ENCODE peak calls at places on chromosomes 12 and 14, in four cellular contexts. K is cardiac muscle cell; J is CD8-positive, alpha-beta T cell; O is ascending aorta. Q is an unnamed sample.

GRCh38 chr12:3018284-3019004 is 58.7 kb upstream of the TSPAN9 start:
- DNase-seq in J (no peak), K (no peak), O (no peak), Q (no peak)

GRCh38 chr14:68948686-68949085 is 30.4 kb downstream of the ACTN1 start:
- DNase-seq in K (no peak), O (no peak), J (peak), Q (no peak)

GRCh38 chr12:120234643-120235368 is 30.7 kb downstream of the PXN start:
- DNase-seq in J (no peak), O (peak), K (peak), Q (peak)

GRCh38 chr14:58882577-58883018 is 244.8 kb downstream of the DACT1 start:
- DNase-seq in O (no peak), J (no peak), K (peak), Q (peak)

GRCh38 chr14:62654641-62655040 is 390.6 kb downstream of the KCNH5 start:
- DNase-seq in K (peak), O (no peak), J (no peak), Q (peak)

GRCh38 chr14:104774453-104775072 is 21.0 kb downstream of the AKT1 start:
- DNase-seq in O (no peak), K (no peak), J (no peak), Q (no peak)

GRCh38 chr12:26701604-26702215 is 131.3 kb downstream of the ITPR2 start:
- DNase-seq in K (peak), J (no peak), O (no peak), Q (peak)

GRCh38 chr12:121648458-121649028 is 20.9 kb downstream of the MORN3 start:
- DNase-seq in O (no peak), J (no peak), K (no peak), Q (no peak)

GRCh38 chr12:115630133-115630532 is 647.4 kb downstream of the MED13L start:
- DNase-seq in O (no peak), J (no peak), K (no peak), Q (no peak)

GRCh38 chr14:104115691-104116543 is 22.5 kb upstream of the KIF26A start:
- DNase-seq in O (peak), K (no peak), J (no peak), Q (no peak)

GRCh38 chr14:33992274-33993050 is 41.6 kb upstream of the EGLN3 start:
- DNase-seq in O (no peak), K (no peak), J (no peak), Q (peak)

GRCh38 chr14:99542566-99542965 is 61.4 kb downstream of the CCNK start:
- DNase-seq in O (no peak), K (no peak), J (no peak), Q (no peak)

GRCh38 chr14:46574236-46574970 is 77.2 kb downstream of the RPL10L start:
- DNase-seq in J (no peak), O (no peak), K (peak), Q (no peak)

DNA sequence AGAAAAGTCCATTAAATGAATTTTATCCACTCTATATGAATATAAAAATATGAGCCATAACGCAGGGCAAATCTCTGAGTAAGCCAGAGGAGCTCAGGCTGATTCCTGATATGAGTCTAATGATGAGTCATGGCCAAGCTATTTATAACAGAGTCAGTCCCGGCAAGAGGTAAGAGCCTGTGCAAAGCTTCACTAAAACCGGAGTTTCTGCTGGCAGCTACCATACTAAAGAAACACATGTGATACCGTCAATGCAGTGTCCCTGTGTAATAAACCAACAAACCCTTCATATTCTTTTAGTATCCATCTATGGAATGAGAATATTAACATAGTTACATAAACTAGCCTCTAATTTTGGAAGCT is 319.4 kb downstream of the KCNC2 start:
- DNase-seq in J (no peak), O (no peak), K (peak), Q (peak)
- H3K4me3 ChIP-seq in J (no peak), O (no peak), K (no peak), Q (no peak)

DNA sequence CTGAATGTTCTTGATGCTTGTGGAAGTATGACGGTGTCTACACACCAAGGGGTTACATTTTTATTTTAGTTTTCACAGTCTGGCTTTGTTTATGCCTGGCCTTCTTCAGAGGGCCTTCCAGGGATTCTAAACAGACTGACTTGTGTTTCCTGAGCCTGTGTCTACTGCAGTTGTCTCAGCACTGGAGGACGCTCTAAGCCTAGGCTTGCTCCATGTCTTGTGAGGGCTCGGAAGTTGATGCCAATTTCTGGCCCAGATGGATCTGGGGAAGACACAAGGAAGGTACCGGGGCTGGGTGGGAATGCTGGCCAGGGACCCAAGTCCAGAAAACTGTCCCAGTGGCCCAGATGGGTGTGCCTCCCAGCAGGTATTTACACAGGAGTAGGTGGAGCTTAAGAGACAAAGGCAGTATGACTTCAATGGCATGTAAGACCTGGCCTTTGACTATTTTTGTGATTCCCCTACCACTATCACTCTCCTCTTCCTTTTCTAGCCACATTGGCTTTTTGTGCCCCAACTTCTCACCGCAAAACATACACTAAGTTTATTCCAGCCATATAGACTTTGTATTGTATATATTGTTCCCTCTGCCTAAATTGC is 56.9 kb downstream of the GPR137C start:
- DNase-seq in J (no peak), O (no peak), K (no peak), Q (no peak)
- TF ChIP-seq CTCF in J (no peak), O (no peak), K (no peak), Q (no peak)

GRCh38 chr14:94625353-94625635 is 13.1 kb downstream of the SERPINA3 start:
- DNase-seq in O (no peak), K (no peak), J (no peak), Q (no peak)
- H3K4me3 ChIP-seq in O (no peak), K (no peak), J (no peak), Q (no peak)

GRCh38 chr12:114623737-114624136 is 60.2 kb downstream of the TBX3 start:
- DNase-seq in J (no peak), O (no peak), K (no peak), Q (no peak)

GRCh38 chr12:114631242-114631641 is 52.7 kb downstream of the TBX3 start:
- DNase-seq in K (no peak), O (no peak), J (no peak), Q (no peak)

GRCh38 chr12:114628199-114628598 is 55.8 kb downstream of the TBX3 start:
- DNase-seq in K (no peak), J (no peak), O (no peak), Q (no peak)

GRCh38 chr12:114627393-114627792 is 56.6 kb downstream of the TBX3 start:
- DNase-seq in O (no peak), K (no peak), J (no peak), Q (no peak)

GRCh38 chr12:114625294-114625851 is 58.6 kb downstream of the TBX3 start:
- DNase-seq in O (no peak), J (no peak), K (peak), Q (peak)
- TF ChIP-seq CTCF in O (peak), J (no peak), K (peak), Q (peak)

DNA sequence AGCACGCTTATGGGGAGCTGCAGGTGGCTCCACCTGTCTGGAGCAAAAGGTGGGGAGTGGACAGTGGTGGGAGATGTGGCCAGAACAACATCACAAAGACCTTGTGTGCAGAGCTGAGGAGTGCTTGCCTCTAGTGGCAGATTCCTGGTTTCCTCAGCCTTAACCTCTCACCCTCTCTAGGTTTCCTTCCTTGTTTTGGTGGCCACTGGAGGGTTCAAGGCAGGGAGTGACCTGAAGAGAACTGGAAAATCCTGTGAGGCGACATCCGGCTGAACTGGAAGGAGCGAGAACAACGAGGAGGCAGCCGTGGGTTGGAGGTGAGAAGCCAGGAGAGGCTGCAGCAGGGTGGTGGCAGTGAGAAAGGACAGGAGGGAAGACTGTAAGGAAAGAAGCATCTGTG is 6.3 kb upstream of the FLVCR2 start:
- DNase-seq in O (no peak), J (no peak), K (no peak), Q (no peak)
- H3K4me3 ChIP-seq in O (no peak), J (no peak), K (no peak), Q (no peak)

GRCh38 chr12:132074216-132074615 is 69.9 kb downstream of the DDX51 start:
- DNase-seq in J (no peak), O (no peak), K (no peak), Q (no peak)

GRCh38 chr12:132078190-132078589 is 65.9 kb downstream of the DDX51 start:
- DNase-seq in K (peak), O (no peak), J (no peak), Q (peak)

GRCh38 chr12:132075714-132076553 is 68.2 kb downstream of the DDX51 start:
- DNase-seq in K (no peak), J (no peak), O (no peak), Q (no peak)

GRCh38 chr12:132077322-132078100 is 66.6 kb downstream of the DDX51 start:
- DNase-seq in J (no peak), K (no peak), O (no peak), Q (no peak)

GRCh38 chr12:132075026-132075713 is 68.9 kb downstream of the DDX51 start:
- DNase-seq in O (no peak), J (no peak), K (no peak), Q (no peak)
- TF ChIP-seq CTCF in O (no peak), J (no peak), K (peak), Q (peak)

GRCh38 chr14:21543426-21544350 is 17.5 kb upstream of the SALL2 start:
- DNase-seq in K (no peak), O (no peak), J (no peak), Q (no peak)
- H3K4me3 ChIP-seq in K (no peak), O (no peak), J (no peak), Q (no peak)

Q was measured in fibroblast of the aortic adventitia.